ENCODE peak calls at places on chromosomes 12 and 14, in ten cellular contexts. C, Q, U, Y, G, M, S, Z, L and V are unnamed samples.

GRCh38 chr14:83463500-83464098 is 1929.9 kb upstream of the SEL1L start:
- DNase-seq in C (peak; percentile 40), Q (no peak), U (no peak), Y (no peak), G (no peak), M (peak; percentile 29), S (no peak), Z (no peak), L (peak; percentile 84), V (no peak)

GRCh38 chr12:83826112-83826511 is 1086.5 kb downstream of the SLC6A15 start:
- DNase-seq in C (peak; percentile 44), Q (no peak), U (no peak), Y (no peak), G (no peak), M (peak; percentile 35), S (peak; percentile 6), Z (no peak), L (peak; percentile 67), V (no peak)

GRCh38 chr12:102314821-102315220 is 117.2 kb upstream of the PMCH start:
- DNase-seq in C (no peak), Q (no peak), U (no peak), Y (no peak), G (no peak), M (no peak), S (no peak), Z (no peak), L (no peak), V (no peak)

GRCh38 chr12:123442774-123443173 is 6.3 kb upstream of the RILPL2 start:
- DNase-seq in C (no peak), Q (no peak), U (no peak), Y (no peak), G (no peak), M (no peak), S (no peak), Z (no peak), L (no peak), V (no peak)

GRCh38 chr12:123531091-123531490 is 2.4 kb downstream of the RILPL1 start:
- DNase-seq in C (no peak), Q (no peak), U (peak; percentile 23), Y (no peak), G (no peak), M (no peak), S (no peak), Z (no peak), L (no peak), V (no peak)

GRCh38 chr12:84124211-84124610 is 788.4 kb downstream of the SLC6A15 start:
- DNase-seq in C (no peak), Q (no peak), U (no peak), Y (no peak), G (no peak), M (no peak), S (no peak), Z (no peak), L (no peak), V (no peak)

GRCh38 chr12:103840881-103841689 is at the start of gene NT5DC3:
- DNase-seq in C (peak; percentile 64), Q (peak; percentile 67), U (peak; percentile 89), Y (peak; percentile 81), G (peak; percentile 63), M (peak; percentile 80), S (peak; percentile 76), Z (no peak), L (peak; percentile 83), V (no peak)

GRCh38 chr12:52059582-52060497 is 8.6 kb downstream of the NR4A1 start:
- DNase-seq in C (no peak), Q (no peak), U (no peak), Y (no peak), G (no peak), M (no peak), S (no peak), Z (no peak), L (no peak), V (no peak)

GRCh38 chr12:80860928-80861327 is 76.8 kb downstream of the LIN7A start:
- DNase-seq in C (no peak), Q (no peak), U (no peak), Y (no peak), G (no peak), M (no peak), S (no peak), Z (no peak), L (no peak), V (no peak)

GRCh38 chr12:3117144-3117581 is 40.0 kb downstream of the TSPAN9 start:
- DNase-seq in C (no peak), Q (no peak), U (peak; percentile 87), Y (no peak), G (no peak), M (no peak), S (no peak), Z (peak; percentile 68), L (no peak), V (no peak)

GRCh38 chr12:50984899-50985298 is 32.6 kb downstream of the HIGD1C start:
- DNase-seq in C (no peak), Q (no peak), U (no peak), Y (no peak), G (no peak), M (no peak), S (no peak), Z (no peak), L (no peak), V (no peak)

GRCh38 chr12:93968928-93969327 is 179.4 kb upstream of the PLXNC1 start:
- DNase-seq in C (no peak), Q (no peak), U (no peak), Y (no peak), G (no peak), M (no peak), S (no peak), Z (no peak), L (no peak), V (no peak)

GRCh38 chr14:106228541-106229158 is 702.3 kb downstream of the TMEM121 start:
- DNase-seq in C (no peak), Q (no peak), U (no peak), Y (no peak), G (no peak), M (no peak), S (no peak), Z (no peak), L (no peak), V (no peak)

GRCh38 chr14:103124501-103125001 is 1.3 kb downstream of the TNFAIP2 start:
- DNase-seq in C (no peak), Q (no peak), U (no peak), Y (no peak), G (no peak), M (no peak), S (no peak), Z (no peak), L (no peak), V (no peak)

GRCh38 chr12:2341871-2342270 is 289.1 kb downstream of the CACNA1C start:
- DNase-seq in C (no peak), Q (no peak), U (no peak), Y (no peak), G (no peak), M (no peak), S (no peak), Z (peak; percentile 62), L (no peak), V (no peak)

GRCh38 chr12:7016958-7017571 is 1.2 kb downstream of the LPCAT3 start:
- DNase-seq in C (no peak), Q (no peak), U (no peak), Y (no peak), G (no peak), M (no peak), S (no peak), Z (no peak), L (peak; percentile 22), V (no peak)

GRCh38 chr14:36424478-36425102 is 95.4 kb downstream of the NKX2-1 start:
- DNase-seq in C (no peak), Q (no peak), U (no peak), Y (no peak), G (no peak), M (no peak), S (no peak), Z (no peak), L (no peak), V (no peak)

GRCh38 chr12:73106896-73107295 is 834.7 kb downstream of the TRHDE start:
- DNase-seq in C (no peak), Q (no peak), U (no peak), Y (no peak), G (no peak), M (no peak), S (no peak), Z (no peak), L (no peak), V (no peak)

GRCh38 chr14:61003571-61003970 is 22.5 kb downstream of the SLC38A6 start:
- DNase-seq in C (no peak), Q (no peak), U (no peak), Y (no peak), G (no peak), M (no peak), S (no peak), Z (no peak), L (no peak), V (no peak)

GRCh38 chr12:52903855-52904508 is 894 bp downstream of the KRT8 start:
- DNase-seq in C (peak; percentile 48), Q (no peak), U (peak; percentile 47), Y (peak; percentile 50), G (no peak), M (peak; percentile 78), S (peak; percentile 23), Z (no peak), L (peak; percentile 59), V (no peak)

GRCh38 chr12:106296179-106296877 is 6.2 kb upstream of the TCP11L2 start:
- DNase-seq in C (no peak), Q (no peak), U (peak; percentile 66), Y (no peak), G (no peak), M (no peak), S (no peak), Z (no peak), L (no peak), V (no peak)

GRCh38 chr14:51298895-51299294 is 58.8 kb downstream of the TMX1 start:
- DNase-seq in C (no peak), Q (no peak), U (peak; percentile 59), Y (no peak), G (no peak), M (no peak), S (no peak), Z (no peak), L (no peak), V (no peak)

GRCh38 chr12:8554451-8555195 is 13.9 kb upstream of the CLEC4E start:
- DNase-seq in C (no peak), Q (no peak), U (peak; percentile 52), Y (no peak), G (no peak), M (no peak), S (no peak), Z (no peak), L (no peak), V (peak; percentile 41)

GRCh38 chr12:10736460-10736859 is 13.3 kb upstream of the YBX3 start:
- DNase-seq in C (no peak), Q (no peak), U (no peak), Y (no peak), G (no peak), M (no peak), S (no peak), Z (no peak), L (no peak), V (no peak)

GRCh38 chr14:63524537-63525155 is 18.5 kb downstream of the PPP2R5E start:
- DNase-seq in C (no peak), Q (no peak), U (no peak), Y (no peak), G (no peak), M (no peak), S (no peak), Z (no peak), L (no peak), V (peak; percentile 64)

GRCh38 chr14:92692822-92693226 is 55.6 kb downstream of the LGMN start:
- DNase-seq in C (no peak), Q (no peak), U (peak; percentile 45), Y (peak; percentile 71), G (no peak), M (peak; percentile 75), S (no peak), Z (no peak), L (peak; percentile 16), V (no peak)

GRCh38 chr14:99595034-99595433 is 9.0 kb downstream of the CCDC85C start:
- DNase-seq in C (no peak), Q (peak; percentile 15), U (no peak), Y (no peak), G (peak; percentile 16), M (no peak), S (peak; percentile 21), Z (no peak), L (no peak), V (no peak)

GRCh38 chr12:108381793-108382436 is 42.8 kb upstream of the CMKLR1 start:
- DNase-seq in C (peak; percentile 6), Q (no peak), U (peak; percentile 53), Y (no peak), G (no peak), M (no peak), S (no peak), Z (no peak), L (peak; percentile 63), V (no peak)